ENCODE peak calls at places on chromosomes 5 and 9, in seven cellular contexts. G is spleen, C is GM23338, K is transverse colon, T is HCT116, P is HL-60, W is HepG2. O is an unnamed sample.

GRCh38 chr9:115952667-115953316 is 200.8 kb upstream of the PAPPA start:
- DNase-seq in P (no peak), C (no peak), T (no peak), W (peak), G (no peak), K (no peak), O (no peak)

GRCh38 chr5:14025566-14026276 is 81.2 kb upstream of the DNAH5 start:
- DNase-seq in G (no peak), P (no peak), K (no peak), T (no peak), C (no peak), W (no peak), O (no peak)

GRCh38 chr5:57659889-57660288 is 177.3 kb upstream of the ACTBL2 start:
- DNase-seq in K (no peak), W (no peak), T (no peak), G (no peak), C (no peak), P (no peak), O (no peak)

GRCh38 chr5:151811593-151812321 is 40.0 kb downstream of the G3BP1 start:
- DNase-seq in K (no peak), C (no peak), T (no peak), P (no peak), G (no peak), W (no peak), O (peak)

GRCh38 chr9:1009101-1009707 is 32.7 kb downstream of the DMRT3 start:
- DNase-seq in K (peak), T (peak), G (peak), W (peak), C (peak), P (peak), O (peak)

GRCh38 chr9:70679845-70680244 is 265.4 kb upstream of the KLF9 start:
- DNase-seq in W (no peak), C (no peak), T (no peak), K (no peak), P (no peak), G (no peak), O (no peak)

GRCh38 chr5:126052120-126052519 is 371.1 kb upstream of the GRAMD2B start:
- DNase-seq in G (no peak), K (no peak), W (no peak), C (no peak), P (no peak), T (no peak), O (no peak)

GRCh38 chr9:99253772-99254431 is 31.8 kb downstream of the SEC61B start:
- DNase-seq in G (peak), W (no peak), C (peak), T (no peak), K (peak), P (no peak), O (no peak)

GRCh38 chr5:72559866-72560766 is 52.9 kb upstream of the ZNF366 start:
- DNase-seq in G (no peak), W (no peak), P (no peak), T (no peak), C (peak), K (no peak), O (no peak)

GRCh38 chr5:3325206-3325605 is 270.4 kb upstream of the IRX1 start:
- DNase-seq in W (no peak), K (no peak), C (no peak), T (no peak), P (no peak), G (no peak), O (no peak)

GRCh38 chr5:132009706-132010405 is 1.6 kb downstream of the ACSL6 start:
- DNase-seq in K (no peak), P (no peak), W (no peak), C (peak), G (peak), T (no peak), O (peak)

GRCh38 chr5:35230043-35230611 is at the start of gene PRLR:
- DNase-seq in G (no peak), P (peak), C (peak), T (no peak), W (peak), K (peak), O (peak)

GRCh38 chr9:104875897-104876296 is 52.1 kb downstream of the ABCA1 start:
- DNase-seq in C (no peak), K (no peak), P (no peak), T (no peak), G (no peak), W (no peak), O (no peak)

GRCh38 chr9:104881991-104882555 is 45.9 kb downstream of the ABCA1 start:
- DNase-seq in P (no peak), T (no peak), K (no peak), W (no peak), G (no peak), C (no peak), O (no peak)

GRCh38 chr9:104876587-104876986 is 51.4 kb downstream of the ABCA1 start:
- DNase-seq in P (no peak), C (no peak), K (no peak), W (no peak), G (no peak), T (no peak), O (no peak)

GRCh38 chr9:104882574-104882973 is 45.4 kb downstream of the ABCA1 start:
- DNase-seq in W (no peak), T (no peak), C (no peak), G (no peak), P (no peak), K (no peak), O (no peak)

GRCh38 chr9:104879555-104880318 is 48.2 kb downstream of the ABCA1 start:
- DNase-seq in C (no peak), G (no peak), K (no peak), W (no peak), T (no peak), P (no peak), O (no peak)
- H3K27ac ChIP-seq in C (no peak), G (peak), K (peak), W (no peak), T (no peak), P (no peak), O (peak)

GRCh38 chr5:162699361-162699760 is 631.8 kb downstream of the GABRG2 start:
- DNase-seq in K (no peak), P (no peak), W (no peak), G (no peak), C (no peak), T (no peak), O (no peak)

DNA sequence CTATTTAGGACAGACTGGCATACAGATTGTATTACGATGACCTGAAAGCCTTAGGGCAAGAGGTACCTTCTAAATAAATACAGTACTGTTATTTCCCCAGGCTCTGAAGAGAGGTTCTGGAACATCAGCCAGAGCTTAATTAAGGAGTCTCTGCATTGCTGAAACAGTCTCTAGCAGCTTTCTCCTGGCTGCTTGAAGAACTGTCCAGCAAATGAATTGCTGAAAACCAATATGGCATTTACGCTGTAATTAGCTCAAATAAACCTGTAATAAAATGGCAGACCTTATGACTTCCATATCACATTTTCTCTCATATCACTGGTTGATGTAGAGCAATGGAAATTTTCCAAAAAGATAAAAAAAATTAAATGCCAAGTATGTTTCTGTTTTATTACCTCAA is 636.3 kb downstream of the GABRG2 start:
- DNase-seq in G (no peak), P (no peak), K (no peak), W (no peak), C (peak), T (no peak), O (no peak)
- TF ChIP-seq POLR2AphosphoS5 in G (no peak), P (no peak), K (no peak), W (no peak), C (no peak), T (no peak), O (no peak)

GRCh38 chr9:124260769-124261603 is 3.2 kb downstream of the NEK6 start:
- DNase-seq in C (no peak), G (peak), K (peak), W (peak), P (peak), T (no peak), O (no peak)

GRCh38 chr9:124259273-124260078 is 1.7 kb downstream of the NEK6 start:
- DNase-seq in T (peak), P (no peak), K (peak), C (no peak), W (peak), G (peak), O (peak)

GRCh38 chr9:124257070-124257864 is 482 bp upstream of the NEK6 start:
- DNase-seq in W (no peak), G (peak), C (peak), T (no peak), P (no peak), K (peak), O (peak)

GRCh38 chr9:124257865-124258764 is at the start of gene NEK6:
- DNase-seq in P (no peak), K (peak), T (no peak), G (peak), W (no peak), C (no peak), O (peak)

GRCh38 chr9:124258765-124259272 is 1.1 kb downstream of the NEK6 start:
- DNase-seq in W (peak), P (no peak), C (peak), K (peak), T (no peak), G (no peak), O (no peak)
- H3K27ac ChIP-seq in W (peak), P (peak), C (no peak), K (peak), T (peak), G (peak), O (peak)

GRCh38 chr5:172903790-172904189 is 55.4 kb upstream of the RPL26L1 start:
- DNase-seq in K (peak), W (no peak), T (peak), G (no peak), P (no peak), C (no peak), O (peak)
- TF ChIP-seq POLR2AphosphoS5 in K (peak), W (no peak), T (peak), G (no peak), P (no peak), C (no peak), O (peak)

DNA sequence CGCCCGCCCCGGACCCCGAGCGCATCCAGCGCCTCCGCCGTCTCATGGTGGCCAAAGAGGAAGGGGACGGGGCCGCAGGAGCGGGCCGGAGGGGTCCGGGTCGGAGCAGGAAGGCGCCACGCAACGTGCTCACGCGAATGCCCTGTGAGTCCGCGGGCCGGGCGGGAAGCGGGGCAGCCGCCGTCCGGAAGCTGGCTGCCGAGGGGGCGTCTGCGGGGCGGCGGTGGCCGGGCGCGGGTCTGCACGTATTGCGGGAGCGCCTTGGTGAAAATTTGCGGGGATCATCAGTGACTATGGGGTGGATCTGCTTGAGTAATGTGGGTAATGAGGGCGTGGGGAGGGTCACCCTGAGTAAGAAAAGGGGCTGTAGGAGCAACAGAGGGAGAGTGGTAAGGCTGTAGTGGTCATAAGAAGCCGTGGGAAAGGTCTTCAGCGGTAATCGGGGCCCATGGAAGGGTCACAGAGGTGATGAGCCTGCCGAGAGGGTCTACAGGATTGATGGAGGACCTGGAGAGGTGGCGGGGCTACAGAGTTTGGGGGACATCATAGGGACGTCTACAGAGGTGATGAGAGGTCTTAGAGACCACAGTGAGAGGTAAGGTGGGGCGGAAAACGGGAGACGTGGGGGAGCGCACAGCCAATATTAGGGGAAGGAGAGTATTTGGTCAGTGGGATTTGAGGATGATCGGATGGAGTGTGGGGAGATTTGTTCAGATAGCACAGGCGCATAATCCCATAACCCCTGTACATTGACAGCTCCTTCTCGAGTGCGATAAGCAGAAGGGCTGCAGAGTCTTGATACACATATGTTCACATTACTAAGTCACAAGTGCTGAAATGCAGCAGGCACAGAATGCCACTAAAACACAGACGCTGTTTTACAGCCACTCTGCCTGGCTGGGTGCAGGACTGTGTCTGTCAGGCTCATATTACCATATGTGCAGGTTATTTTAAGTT is 821 bp downstream of the LSM11 start:
- DNase-seq in P (peak), G (peak), T (no peak), K (peak), W (no peak), C (peak), O (no peak)
- H3K27ac ChIP-seq in P (peak), G (no peak), T (peak), K (peak), W (peak), C (no peak), O (peak)

GRCh38 chr5:149546974-149547373 is 4.3 kb downstream of the CSNK1A1 start:
- DNase-seq in P (no peak), T (no peak), G (no peak), C (no peak), K (no peak), W (no peak), O (no peak)
- TF ChIP-seq POLR2AphosphoS5 in P (no peak), T (peak), G (no peak), C (no peak), K (no peak), W (no peak), O (peak)

DNA sequence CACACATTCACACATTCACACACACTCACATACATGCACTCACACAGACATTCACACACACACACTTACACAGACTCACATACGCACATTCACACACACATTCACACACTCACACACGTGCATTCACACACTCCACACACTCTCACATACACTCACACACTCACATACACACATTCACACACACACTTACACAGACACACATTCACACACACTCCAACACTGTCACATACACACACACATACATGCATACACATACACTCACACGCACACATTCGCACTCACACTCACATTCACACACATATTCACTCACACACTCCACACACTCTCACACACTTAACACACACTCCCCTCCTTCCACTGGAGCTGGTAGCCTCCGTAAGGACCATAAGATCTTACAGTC is 26.2 kb downstream of the CAMK2A start:
- DNase-seq in G (no peak), K (no peak), W (no peak), C (no peak), P (no peak), T (no peak), O (no peak)
- H3K27ac ChIP-seq in G (no peak), K (no peak), W (no peak), C (no peak), P (no peak), T (peak), O (no peak)

DNA sequence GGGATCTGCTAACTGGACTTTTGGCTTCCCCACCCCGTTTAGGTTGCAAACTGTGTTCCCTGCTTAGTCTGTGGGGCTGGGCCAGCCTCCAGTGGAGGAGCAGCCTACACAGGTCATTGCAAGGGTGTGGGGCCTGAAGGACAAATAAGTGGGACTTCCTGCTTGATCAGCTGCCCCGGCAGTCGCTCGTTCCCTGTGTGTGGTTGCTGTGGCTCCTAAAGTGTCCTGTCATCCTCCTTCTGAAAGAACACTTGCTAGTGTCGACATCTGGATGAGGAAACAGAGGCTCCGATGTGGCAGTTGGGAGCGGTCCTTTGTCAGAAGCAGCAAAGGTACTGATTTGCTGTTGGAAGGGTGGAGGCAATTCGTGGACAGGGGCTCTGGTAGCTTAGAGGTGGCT is 88.9 kb upstream of the TBCA start:
- DNase-seq in K (no peak), C (no peak), G (peak), P (peak), W (no peak), T (no peak), O (no peak)
- TF ChIP-seq POLR2AphosphoS5 in K (no peak), C (no peak), G (no peak), P (no peak), W (no peak), T (no peak), O (no peak)

GRCh38 chr9:129496187-129497063 is 124.5 kb downstream of the C9orf50 start:
- DNase-seq in P (peak), K (peak), T (peak), W (peak), G (peak), C (peak), O (peak)
- H3K27ac ChIP-seq in P (peak), K (peak), T (peak), W (peak), G (peak), C (peak), O (peak)

DNA sequence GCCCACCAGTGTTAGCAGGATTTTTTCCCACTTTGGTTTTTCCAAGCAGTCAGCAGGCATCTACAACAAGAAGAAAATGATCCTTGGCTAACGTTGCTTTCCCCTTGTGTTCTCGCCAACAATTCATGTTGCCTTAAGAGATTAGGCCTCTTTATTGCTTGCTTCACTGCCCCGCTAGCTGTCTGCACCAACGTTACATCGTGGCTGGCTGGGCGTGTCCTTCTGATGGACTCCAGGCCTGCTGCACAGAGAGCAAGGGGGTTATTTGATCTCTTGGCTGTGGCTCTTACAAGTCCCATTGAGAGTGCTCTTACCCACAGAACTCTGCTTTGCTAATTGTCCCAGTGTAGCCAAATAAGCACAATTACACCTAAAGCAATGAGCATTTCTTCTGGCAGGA is 17.8 kb downstream of the DCANP1 start:
- DNase-seq in K (no peak), P (no peak), G (no peak), W (peak), T (no peak), C (no peak), O (no peak)
- TF ChIP-seq POLR2AphosphoS5 in K (no peak), P (no peak), G (no peak), W (no peak), T (no peak), C (no peak), O (no peak)